ENCODE peak calls at places on chromosomes 11 and 22, in five cellular contexts. W, L, S, J and U are unnamed samples.

GRCh38 chr11:111762981-111763643 is 3.1 kb downstream of the PPP2R1B start:
- DNase-seq in W (no peak), L (peak; percentile 21), S (peak; percentile 39), J (no peak), U (no peak)

GRCh38 chr22:20530368-20531153 is 23.2 kb downstream of the MED15 start:
- DNase-seq in W (no peak), L (peak; percentile 85), S (peak; percentile 96), J (peak; percentile 85), U (no peak)

GRCh38 chr11:47979378-47980092 is 824 bp upstream of the PTPRJ start:
- DNase-seq in W (no peak), L (no peak), S (no peak), J (no peak), U (no peak)

GRCh38 chr11:134558916-134559616 is 147.0 kb upstream of the B3GAT1 start:
- DNase-seq in W (no peak), L (no peak), S (no peak), J (no peak), U (no peak)

GRCh38 chr11:61256710-61257482 is 15.9 kb downstream of the PGA5 start:
- DNase-seq in W (no peak), L (no peak), S (no peak), J (no peak), U (no peak)

GRCh38 chr11:117823941-117824420 is 563 bp downstream of the FXYD2 start:
- DNase-seq in W (no peak), L (no peak), S (no peak), J (peak; percentile 25), U (no peak)

GRCh38 chr11:107562647-107563208 is 2.8 kb downstream of the ALKBH8 start:
- DNase-seq in W (no peak), L (peak; percentile 99), S (peak; percentile 92), J (peak; percentile 91), U (peak; percentile 7)

GRCh38 chr11:26905368-26905767 is 88.5 kb upstream of the FIBIN start:
- DNase-seq in W (no peak), L (no peak), S (peak; percentile 74), J (peak; percentile 44), U (no peak)

GRCh38 chr11:7635137-7635536 is 38.2 kb downstream of the CYB5R2 start:
- DNase-seq in W (no peak), L (no peak), S (no peak), J (no peak), U (no peak)

GRCh38 chr22:35482974-35483373 is 57.7 kb upstream of the RASD2 start:
- DNase-seq in W (no peak), L (no peak), S (no peak), J (no peak), U (no peak)

GRCh38 chr11:113884361-113884836 is 9.0 kb upstream of the USP28 start:
- DNase-seq in W (no peak), L (no peak), S (peak; percentile 45), J (peak; percentile 23), U (peak; percentile 45)

GRCh38 chr22:18048441-18048898 is 24.1 kb upstream of the MICAL3 start:
- DNase-seq in W (peak; percentile 35), L (no peak), S (peak; percentile 67), J (no peak), U (no peak)

GRCh38 chr11:1219836-1220810 is 2.7 kb upstream of the MUC5B start:
- DNase-seq in W (no peak), L (peak; percentile 55), S (no peak), J (no peak), U (peak; percentile 69)

GRCh38 chr11:1220941-1221721 is 1.7 kb upstream of the MUC5B start:
- DNase-seq in W (no peak), L (no peak), S (no peak), J (no peak), U (no peak)

GRCh38 chr11:1222491-1223345 is at the start of gene MUC5B:
- DNase-seq in W (no peak), L (peak; percentile 62), S (no peak), J (no peak), U (no peak)

GRCh38 chr11:1223346-1224108 is 661 bp downstream of the MUC5B start:
- DNase-seq in W (no peak), L (peak; percentile 35), S (no peak), J (no peak), U (no peak)

DNA sequence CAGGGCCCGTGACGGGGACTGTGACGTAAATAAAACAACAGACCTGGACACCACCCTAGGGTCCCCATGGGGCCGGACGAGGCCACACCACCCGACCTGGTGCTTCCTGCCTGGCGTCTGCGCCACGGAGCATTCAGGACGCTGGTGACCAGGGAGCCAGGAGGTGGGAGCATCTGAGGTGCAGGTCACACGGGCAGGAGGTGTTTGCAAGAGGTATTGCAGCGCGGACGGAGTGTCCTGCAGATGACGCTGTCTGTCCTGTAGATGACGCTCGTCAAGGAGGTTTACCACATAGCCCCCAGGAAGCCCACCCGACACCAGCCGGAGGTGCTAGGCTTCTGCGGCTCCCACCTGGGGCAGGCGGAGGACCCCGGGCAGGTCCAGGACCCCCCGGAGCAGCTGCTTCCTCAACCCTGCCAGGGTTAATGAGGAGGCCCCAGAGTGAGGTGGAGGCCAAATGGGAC is 986 bp upstream of the MUC5B start:
- DNase-seq in W (no peak), L (no peak), S (no peak), J (no peak), U (no peak)
- TF ChIP-seq EZH2 in W (no peak), L (no peak), S (no peak), J (no peak), U (no peak)

DNA sequence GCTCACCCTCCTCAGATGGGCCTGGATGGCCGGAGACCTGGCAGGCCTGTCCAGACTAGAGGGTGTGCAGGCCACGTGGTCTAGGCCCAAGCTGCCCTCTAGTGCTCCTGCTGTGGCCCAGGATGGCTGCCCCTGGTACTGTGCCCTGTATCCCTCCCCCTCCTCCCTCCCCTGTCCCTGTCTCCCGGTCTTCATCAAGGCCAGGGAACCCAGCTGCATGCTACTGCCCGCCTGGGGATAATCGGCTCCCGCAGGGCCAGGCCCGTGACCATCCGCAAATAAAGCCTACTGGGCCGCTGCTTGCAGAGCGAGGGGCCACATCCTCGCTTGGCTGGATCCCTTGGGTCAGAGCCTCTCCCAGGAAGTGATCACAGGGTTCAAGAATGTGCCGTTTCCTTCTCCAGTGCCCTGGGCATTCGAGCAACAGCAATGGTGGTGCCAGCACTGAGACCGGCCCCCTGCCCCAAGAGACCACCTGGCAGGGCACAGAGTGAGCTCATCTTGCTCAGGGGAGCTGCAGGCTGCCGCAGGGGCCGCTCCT is 51.1 kb downstream of the WNT7B start:
- DNase-seq in W (no peak), L (peak; percentile 21), S (no peak), J (peak; percentile 20), U (no peak)
- TF ChIP-seq EZH2 in W (no peak), L (no peak), S (no peak), J (no peak), U (no peak)

DNA sequence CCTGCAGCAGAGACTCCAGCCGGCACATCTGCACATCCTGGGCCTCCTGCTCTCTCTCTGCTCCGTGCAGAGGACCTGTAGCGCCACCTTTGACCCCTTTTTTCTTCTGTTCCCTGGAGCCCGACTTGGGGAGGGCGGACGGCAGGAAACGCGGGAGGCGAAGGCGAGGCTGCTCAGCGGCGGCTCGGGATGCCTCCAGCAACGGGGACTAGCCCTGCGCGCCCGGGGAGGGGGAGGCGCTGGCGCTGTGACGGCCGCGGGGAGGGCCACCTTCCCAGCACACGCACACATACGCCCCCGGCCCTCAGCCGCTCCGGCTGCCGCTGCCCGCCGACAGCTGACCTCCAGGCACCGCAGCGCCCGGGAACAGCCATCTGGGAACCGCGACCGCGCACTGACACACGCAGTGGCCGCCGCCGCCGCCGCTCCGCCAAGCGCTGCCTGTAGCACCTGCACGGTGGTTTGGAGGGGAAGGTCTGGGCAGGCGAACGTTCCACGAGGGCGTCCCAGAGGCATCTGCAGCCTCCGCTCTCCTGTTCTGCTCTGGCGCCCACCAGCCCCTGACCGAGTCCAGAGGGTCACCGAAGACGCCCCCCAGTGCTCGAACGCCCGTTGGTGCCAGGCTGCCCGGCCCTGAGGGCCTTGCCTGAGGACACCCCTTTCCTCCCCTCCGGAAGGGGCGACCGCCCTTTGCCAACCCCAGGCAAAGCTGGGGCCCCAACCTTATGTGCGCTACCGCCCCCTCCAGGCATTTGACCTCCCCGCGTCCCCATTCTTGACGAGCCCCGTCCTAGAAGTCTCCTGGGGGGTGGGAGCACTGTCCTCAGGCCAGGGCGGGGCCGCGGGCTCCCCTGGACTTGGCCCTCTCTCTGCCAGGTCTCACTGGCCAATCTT is 16.9 kb upstream of the C22orf42 start:
- DNase-seq in W (no peak), L (no peak), S (no peak), J (no peak), U (no peak)
- TF ChIP-seq EZH2 in W (no peak), L (no peak), S (no peak), J (peak; percentile 26), U (no peak)

DNA sequence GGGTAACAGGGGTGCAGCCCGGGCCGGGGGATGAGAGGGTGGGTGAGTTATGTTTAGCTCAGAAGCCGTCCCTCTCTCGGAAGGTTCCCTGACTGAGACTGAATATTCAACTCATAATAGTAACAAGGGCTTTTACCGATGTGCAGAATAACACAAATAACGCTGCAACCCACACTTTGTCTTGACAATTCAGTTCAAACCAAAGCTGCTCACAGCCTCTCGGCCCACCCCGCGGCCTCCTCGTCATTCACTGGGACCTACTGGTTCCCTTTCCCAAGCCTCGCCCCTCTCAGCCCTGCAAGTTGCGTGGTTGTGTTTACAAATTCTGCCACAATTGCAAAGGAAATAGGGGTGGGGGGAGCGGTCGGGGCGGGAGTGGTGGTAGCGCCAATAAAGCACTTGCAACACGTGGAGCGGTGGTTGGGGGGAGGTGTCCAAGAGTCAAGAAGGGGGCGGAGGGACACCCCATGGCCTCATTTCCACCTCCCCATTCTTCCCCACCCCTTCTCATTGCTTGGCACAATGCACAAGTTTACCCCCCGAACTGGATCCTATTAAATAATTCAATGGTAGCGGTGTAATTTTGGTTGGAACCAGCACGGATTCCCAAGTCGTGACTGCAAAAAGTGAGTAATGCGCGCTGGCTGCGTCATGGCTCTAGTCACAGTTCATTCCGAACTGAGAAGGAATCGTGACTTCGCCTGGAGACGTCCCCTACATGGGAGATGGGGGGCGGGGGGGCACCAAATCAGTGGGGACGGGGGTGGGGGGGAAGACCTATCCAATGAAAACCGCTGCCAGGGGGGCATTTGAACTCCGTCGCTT is 102.0 kb upstream of the HSD17B12 start:
- DNase-seq in W (no peak), L (peak; percentile 59), S (peak; percentile 90), J (peak; percentile 40), U (no peak)
- TF ChIP-seq EZH2 in W (no peak), L (no peak), S (no peak), J (no peak), U (no peak)

GRCh38 chr11:70145025-70145529 is 58.0 kb upstream of the FADD start:
- DNase-seq in W (no peak), L (no peak), S (no peak), J (no peak), U (no peak)
- TF ChIP-seq EZH2 in W (no peak), L (no peak), S (no peak), J (no peak), U (no peak)

GRCh38 chr11:79439430-79439892 is 1.4 kb downstream of the TENM4 start:
- DNase-seq in W (no peak), L (no peak), S (peak; percentile 48), J (peak; percentile 41), U (no peak)
- TF ChIP-seq EZH2 in W (no peak), L (no peak), S (peak; percentile 90), J (no peak), U (peak; percentile 82)